ENCODE peak calls at places on chromosomes 16 and 17, in four cellular contexts. F is Peyer's patch; Z is CD8-positive, alpha-beta memory T cell; V is GM12865. I is an unnamed sample.
A peak's percentile ranks its signal among the peaks of the same experiment; 100 is the strongest.

GRCh38 chr17:1078831-1079561 is 82.1 kb downstream of the TIMM22 start:
- DNase-seq in F (no peak), Z (no peak), V (no peak), I (peak; percentile 60)

GRCh38 chr16:3121843-3122467 is 9.6 kb downstream of the ZNF205 start:
- DNase-seq in F (no peak), Z (no peak), V (no peak), I (no peak)

GRCh38 chr16:28589069-28589468 is 7.8 kb downstream of the SULT1A2 start:
- DNase-seq in F (no peak), Z (no peak), V (no peak), I (no peak)

GRCh38 chr16:85839681-85840240 is 40.3 kb downstream of the COX4I1 start:
- DNase-seq in F (peak; percentile 44), Z (no peak), V (no peak), I (no peak)

GRCh38 chr17:3557768-3558583 is at the start of gene TRPV3:
- DNase-seq in F (peak; percentile 90), Z (peak; percentile 48), V (peak; percentile 68), I (no peak)

GRCh38 chr17:8420041-8420934 is 15.4 kb upstream of the NDEL1 start:
- DNase-seq in F (peak; percentile 66), Z (no peak), V (no peak), I (no peak)

GRCh38 chr17:11996722-11997146 is 541 bp downstream of the ZNF18 start:
- DNase-seq in F (no peak), Z (no peak), V (peak; percentile 76), I (peak; percentile 75)

GRCh38 chr16:59213952-59214351 is 479.8 kb upstream of the GOT2 start:
- DNase-seq in F (no peak), Z (no peak), V (no peak), I (no peak)

GRCh38 chr17:13833921-13834320 is 232.2 kb upstream of the HS3ST3A1 start:
- DNase-seq in F (no peak), Z (no peak), V (no peak), I (no peak)

GRCh38 chr16:55968221-55968620 is 93.0 kb upstream of the CES5A start:
- DNase-seq in F (no peak), Z (no peak), V (no peak), I (no peak)

GRCh38 chr17:39608601-39609000 is 881 bp upstream of the NEUROD2 start:
- DNase-seq in F (no peak), Z (no peak), V (no peak), I (no peak)

GRCh38 chr16:15726715-15727114 is 76.7 kb downstream of the NDE1 start:
- DNase-seq in F (peak; percentile 86), Z (no peak), V (no peak), I (no peak)

I was measured in NCI-H1417.